ENCODE peak calls at places on chromosomes 7 and 10, in eight cellular contexts. B is testis; U is thoracic aorta; Q is psoas muscle; G is activated T-cell treated with anti-CD3 and anti-CD28 coated beads, Interleukin-2, amount 50 U/mL, for 72 hours; I is aorta; Y is HT1080; E is uterus. H is an unnamed sample.

GRCh38 chr10:21535494-21535818 is 1.4 kb downstream of the MLLT10 start:
- DNase-seq in B (no peak), U (no peak), G (no peak), Q (no peak), E (no peak), I (no peak), Y (no peak), H (no peak)

GRCh38 chr10:20221353-20221752 is 405.1 kb downstream of the PLXDC2 start:
- DNase-seq in E (no peak), B (no peak), I (no peak), Y (no peak), Q (no peak), U (no peak), G (no peak), H (no peak)

GRCh38 chr7:98420966-98421612 is 20.2 kb upstream of the BAIAP2L1 start:
- DNase-seq in I (peak; percentile 59), U (no peak), B (peak; percentile 85), G (peak; percentile 67), Q (no peak), Y (peak; percentile 30), E (no peak), H (peak; percentile 17)

GRCh38 chr7:1239455-1240295 is 7.0 kb downstream of the UNCX start:
- DNase-seq in Q (no peak), G (no peak), U (no peak), B (no peak), Y (no peak), I (no peak), E (no peak), H (no peak)

GRCh38 chr7:41415051-41415450 is 287.8 kb downstream of the INHBA start:
- DNase-seq in B (no peak), G (no peak), I (no peak), E (no peak), U (no peak), Q (no peak), Y (no peak), H (no peak)

GRCh38 chr7:97798036-97799019 is 66.4 kb downstream of the TAC1 start:
- DNase-seq in I (no peak), B (no peak), U (no peak), Q (no peak), E (no peak), Y (no peak), G (no peak), H (no peak)

GRCh38 chr7:8963722-8964121 is 530.3 kb downstream of the NXPH1 start:
- DNase-seq in I (no peak), Q (no peak), Y (no peak), B (no peak), U (no peak), G (no peak), E (no peak), H (no peak)

GRCh38 chr7:32846630-32847225 is 44.8 kb downstream of the KBTBD2 start:
- DNase-seq in E (peak; percentile 93), B (peak; percentile 97), G (peak; percentile 87), Y (peak; percentile 87), U (peak; percentile 78), Q (peak; percentile 94), I (peak; percentile 91), H (peak; percentile 87)

GRCh38 chr7:756231-756927 is 29.3 kb upstream of the PRKAR1B start:
- DNase-seq in I (no peak), U (no peak), G (no peak), E (no peak), Y (no peak), Q (peak; percentile 21), B (no peak), H (no peak)

GRCh38 chr10:85916192-85916747 is 450.3 kb downstream of the GRID1 start:
- DNase-seq in U (no peak), B (peak; percentile 36), Y (no peak), Q (peak; percentile 66), E (no peak), G (no peak), I (no peak), H (no peak)

GRCh38 chr10:72353028-72353962 is 1.4 kb downstream of the DNAJB12 start:
- DNase-seq in G (no peak), U (no peak), B (peak; percentile 57), E (no peak), Q (no peak), Y (no peak), I (no peak), H (no peak)

GRCh38 chr10:85696893-85697292 is 669.7 kb downstream of the GRID1 start:
- DNase-seq in I (no peak), Q (no peak), E (no peak), B (no peak), U (no peak), Y (no peak), G (no peak), H (no peak)

GRCh38 chr10:95513941-95514392 is 47.2 kb downstream of the SORBS1 start:
- DNase-seq in I (peak; percentile 73), G (peak; percentile 54), U (peak; percentile 45), Y (peak; percentile 80), Q (peak; percentile 76), E (peak; percentile 59), B (no peak), H (no peak)

GRCh38 chr7:104794154-104794553 is 219.9 kb upstream of the KMT2E start:
- DNase-seq in G (no peak), Y (peak; percentile 39), I (no peak), B (no peak), E (no peak), Q (no peak), U (no peak), H (no peak)

GRCh38 chr7:122305475-122306319 is 1.1 kb upstream of the FEZF1 start:
- DNase-seq in Q (no peak), I (peak; percentile 25), Y (no peak), G (no peak), B (peak; percentile 42), E (no peak), U (no peak), H (no peak)

GRCh38 chr10:130560079-130560478 is 423.9 kb downstream of the GLRX3 start:
- DNase-seq in I (no peak), B (no peak), G (no peak), E (no peak), U (no peak), Y (no peak), Q (no peak), H (no peak)

GRCh38 chr7:12945901-12946300 is 258.5 kb downstream of the ARL4A start:
- DNase-seq in B (no peak), G (no peak), I (no peak), Y (no peak), Q (no peak), U (no peak), E (no peak), H (no peak)

GRCh38 chr7:13179011-13179574 is 491.7 kb downstream of the ARL4A start:
- DNase-seq in U (no peak), E (no peak), Q (no peak), Y (peak; percentile 2), B (no peak), I (no peak), G (no peak), H (no peak)

GRCh38 chr7:158975526-158976467 is 119.4 kb downstream of the DYNC2I1 start:
- DNase-seq in U (no peak), Q (no peak), B (no peak), I (no peak), E (no peak), Y (no peak), G (peak; percentile 39), H (no peak)

GRCh38 chr10:80201592-80202256 is 3.6 kb downstream of the ANXA11 start:
- DNase-seq in Y (no peak), G (no peak), Q (peak; percentile 84), E (no peak), B (no peak), I (peak; percentile 43), U (no peak), H (no peak)

GRCh38 chr10:3898821-3899220 is 113.8 kb upstream of the KLF6 start:
- DNase-seq in Q (no peak), Y (no peak), I (no peak), G (no peak), E (no peak), B (no peak), U (no peak), H (no peak)

GRCh38 chr7:148472406-148472805 is 118.2 kb upstream of the C7orf33 start:
- DNase-seq in B (no peak), Q (no peak), U (no peak), I (no peak), E (no peak), G (no peak), Y (peak; percentile 42), H (no peak)

GRCh38 chr7:32561613-32562012 is 66.3 kb downstream of the AVL9 start:
- DNase-seq in I (no peak), Y (no peak), Q (no peak), E (no peak), B (no peak), U (no peak), G (no peak), H (no peak)

GRCh38 chr7:108569381-108570145 is at the start of the genes DNAJB9 and THAP5:
- DNase-seq in Q (peak; percentile 100), Y (peak; percentile 99), U (peak; percentile 94), G (peak; percentile 99), I (peak; percentile 100), B (peak; percentile 99), E (peak; percentile 99), H (peak; percentile 100)

GRCh38 chr10:24869354-24870016 is 82.9 kb downstream of the PRTFDC1 start:
- DNase-seq in Y (peak; percentile 49), E (no peak), G (no peak), Q (no peak), B (no peak), U (no peak), I (no peak), H (no peak)

GRCh38 chr10:25080880-25081581 is 64.6 kb downstream of the THNSL1 start:
- DNase-seq in B (peak; percentile 90), E (peak; percentile 78), Y (peak; percentile 81), G (peak; percentile 57), Q (peak; percentile 82), I (peak; percentile 87), U (peak; percentile 47), H (peak; percentile 35)

GRCh38 chr10:119425102-119425880 is 117.2 kb downstream of the RGS10 start:
- DNase-seq in Y (no peak), U (no peak), I (peak; percentile 3), E (no peak), Q (no peak), G (no peak), B (no peak), H (no peak)

GRCh38 chr10:13776861-13777301 is 190.1 kb downstream of the PRPF18 start:
- DNase-seq in G (no peak), I (no peak), Y (peak; percentile 71), E (no peak), Q (no peak), B (no peak), U (no peak), H (no peak)

GRCh38 chr7:45656431-45656830 is 82.3 kb downstream of the ADCY1 start:
- DNase-seq in G (no peak), E (no peak), U (no peak), B (no peak), I (no peak), Q (no peak), Y (no peak), H (no peak)

GRCh38 chr7:159096736-159097581 is 47.7 kb downstream of the VIPR2 start:
- DNase-seq in Q (peak; percentile 87), E (no peak), U (peak; percentile 50), G (no peak), Y (no peak), I (peak; percentile 78), B (no peak), H (no peak)

GRCh38 chr10:21078410-21079329 is 181.6 kb upstream of the NEBL start:
- DNase-seq in G (peak; percentile 13), I (peak; percentile 54), E (peak; percentile 35), B (peak; percentile 79), Y (peak; percentile 51), U (no peak), Q (peak; percentile 51), H (no peak)

GRCh38 chr7:26365897-26366267 is 74.2 kb downstream of the SNX10 start:
- DNase-seq in Q (no peak), U (no peak), Y (no peak), I (no peak), E (no peak), B (no peak), G (no peak), H (no peak)

GRCh38 chr10:72695496-72695895 is 3.6 kb downstream of the MCU start:
- DNase-seq in Y (no peak), U (no peak), Q (no peak), G (no peak), E (no peak), B (no peak), I (no peak), H (no peak)